ENCODE peak calls at places on chromosome 4, in eight cellular contexts. R is AG20443; H is lower leg skin; U is hepatocyte; D is effector memory CD8-positive, alpha-beta T cell; S is stromal cell of bone marrow; W is HTR-8/SVneo; L is Caki2. B is an unnamed sample.
A peak's percentile ranks its signal among the peaks of the same experiment; 100 is the strongest.

GRCh38 chr4:71456841-71457240 is 118.0 kb downstream of the SLC4A4 start:
- DNase-seq in H (no peak), R (peak; percentile 67), L (peak; percentile 45), D (no peak), U (peak; percentile 51), S (peak; percentile 79), W (no peak), B (peak; percentile 81)

GRCh38 chr4:174427562-174428140 is 94.6 kb downstream of the HPGD start:
- DNase-seq in S (no peak), R (no peak), U (no peak), H (no peak), D (no peak), L (no peak), W (no peak), B (peak; percentile 12)

GRCh38 chr4:183721207-183722081 is 62.4 kb downstream of the TRAPPC11 start:
- DNase-seq in L (peak; percentile 16), H (no peak), R (peak; percentile 93), S (no peak), D (no peak), U (peak; percentile 45), W (no peak), B (no peak)

GRCh38 chr4:15400911-15401671 is 26.7 kb upstream of the C1QTNF7 start:
- DNase-seq in R (peak; percentile 89), S (peak; percentile 47), U (peak; percentile 13), L (no peak), H (peak; percentile 74), D (peak; percentile 7), W (peak; percentile 33), B (peak; percentile 76)

GRCh38 chr4:88737304-88738015 is 39.8 kb upstream of the NAP1L5 start:
- DNase-seq in U (peak; percentile 30), S (no peak), D (no peak), L (peak; percentile 92), H (no peak), R (no peak), W (peak; percentile 3), B (peak; percentile 66)

GRCh38 chr4:52374847-52375246 is 284.3 kb downstream of the USP46 start:
- DNase-seq in W (no peak), H (no peak), U (no peak), S (no peak), L (no peak), R (no peak), D (no peak), B (no peak)

GRCh38 chr4:25953740-25954139 is 39.7 kb downstream of the SMIM20 start:
- DNase-seq in U (no peak), H (peak; percentile 20), S (peak; percentile 45), D (no peak), L (no peak), R (peak; percentile 76), W (peak; percentile 18), B (no peak)

GRCh38 chr4:70365479-70365878 is 4.9 kb downstream of the SMR3A start:
- DNase-seq in R (no peak), U (peak; percentile 6), W (no peak), H (no peak), S (no peak), L (no peak), D (no peak), B (no peak)

GRCh38 chr4:2939383-2940243 is 23.6 kb downstream of the NOP14 start:
- DNase-seq in S (no peak), W (no peak), R (no peak), D (no peak), U (no peak), H (peak; percentile 12), L (no peak), B (no peak)

GRCh38 chr4:53921856-53922255 is 142.5 kb downstream of the CHIC2 start:
- DNase-seq in D (no peak), S (no peak), R (no peak), L (no peak), W (no peak), H (no peak), U (no peak), B (no peak)

GRCh38 chr4:10023050-10023419 is 1.7 kb upstream of the SLC2A9 start:
- DNase-seq in D (no peak), S (no peak), H (no peak), L (no peak), W (no peak), R (no peak), U (no peak), B (no peak)

GRCh38 chr4:78683352-78683751 is 92.8 kb upstream of the BMP2K start:
- DNase-seq in U (no peak), H (no peak), W (no peak), R (no peak), S (no peak), L (no peak), D (no peak), B (no peak)

GRCh38 chr4:142959156-142959555 is 113.1 kb upstream of the INPP4B start:
- DNase-seq in W (no peak), R (no peak), U (no peak), D (no peak), S (no peak), H (no peak), L (no peak), B (peak; percentile 28)

GRCh38 chr4:142095886-142096605 is 459.7 kb downstream of the IL15 start:
- DNase-seq in U (no peak), D (no peak), H (peak; percentile 57), W (peak; percentile 65), S (peak; percentile 93), L (peak; percentile 79), R (peak; percentile 70), B (peak; percentile 94)

GRCh38 chr4:5973486-5974220 is 44.6 kb downstream of the C4orf50 start:
- DNase-seq in H (no peak), W (no peak), S (no peak), U (no peak), D (no peak), L (no peak), R (no peak), B (no peak)

GRCh38 chr4:128606173-128606572 is 203.3 kb upstream of the JADE1 start:
- DNase-seq in U (no peak), S (peak; percentile 44), D (no peak), H (no peak), W (peak; percentile 41), R (peak; percentile 21), L (peak; percentile 46), B (peak; percentile 63)

GRCh38 chr4:152956650-152957436 is 20.7 kb downstream of the FHDC1 start:
- DNase-seq in U (peak; percentile 71), W (no peak), L (peak; percentile 85), S (no peak), D (no peak), H (no peak), R (peak; percentile 57), B (no peak)

GRCh38 chr4:140851032-140851636 is 94.9 kb upstream of the TBC1D9 start:
- DNase-seq in W (peak; percentile 61), U (peak; percentile 80), L (peak; percentile 38), H (peak; percentile 42), S (peak; percentile 42), D (no peak), R (peak; percentile 80), B (no peak)

GRCh38 chr4:187612211-187612780 is 383.3 kb upstream of the ZFP42 start:
- DNase-seq in W (no peak), U (no peak), R (no peak), S (no peak), D (no peak), H (peak; percentile 18), L (peak; percentile 74), B (no peak)

GRCh38 chr4:3572363-3572762 is 40.1 kb upstream of the LRPAP1 start:
- DNase-seq in S (no peak), H (no peak), D (no peak), U (no peak), W (no peak), R (no peak), L (no peak), B (no peak)

GRCh38 chr4:186676531-186677158 is 47.0 kb downstream of the FAT1 start:
- DNase-seq in S (peak; percentile 64), U (peak; percentile 36), H (no peak), L (peak; percentile 85), W (peak; percentile 51), R (peak; percentile 67), D (no peak), B (peak; percentile 76)

GRCh38 chr4:161419822-161420221 is 744.0 kb downstream of the FSTL5 start:
- DNase-seq in D (no peak), R (no peak), L (no peak), W (peak; percentile 6), S (no peak), H (peak; percentile 18), U (peak; percentile 27), B (no peak)

GRCh38 chr4:185004562-185005208 is 13.6 kb upstream of the HELT start:
- DNase-seq in S (no peak), R (no peak), D (no peak), L (no peak), U (no peak), W (no peak), H (no peak), B (no peak)

GRCh38 chr4:138775485-138775884 is 240.1 kb upstream of the NOCT start:
- DNase-seq in H (no peak), D (no peak), L (no peak), S (no peak), U (no peak), W (no peak), R (no peak), B (no peak)

GRCh38 chr4:153022233-153022632 is 86.1 kb downstream of the FHDC1 start:
- DNase-seq in W (no peak), R (no peak), H (no peak), S (no peak), U (no peak), D (no peak), L (no peak), B (no peak)

GRCh38 chr4:4864443-4864939 is 5.0 kb downstream of the MSX1 start:
- DNase-seq in U (no peak), L (no peak), D (no peak), W (no peak), R (no peak), S (no peak), H (no peak), B (no peak)

GRCh38 chr4:163072222-163072621 is 94.5 kb downstream of the NAF1 start:
- DNase-seq in S (no peak), U (no peak), R (no peak), W (no peak), D (no peak), L (no peak), H (no peak), B (no peak)

GRCh38 chr4:81215219-81215892 is at the start of gene PRKG2:
- DNase-seq in U (peak; percentile 74), H (peak; percentile 39), R (peak; percentile 54), W (no peak), S (no peak), D (no peak), L (no peak), B (no peak)

GRCh38 chr4:79259242-79259641 is 66.6 kb downstream of the NAA11 start:
- DNase-seq in U (no peak), H (no peak), W (no peak), S (no peak), D (no peak), R (no peak), L (no peak), B (no peak)

GRCh38 chr4:961651-962230 is 11.6 kb downstream of the DGKQ start:
- DNase-seq in U (no peak), S (no peak), L (no peak), D (no peak), W (no peak), R (no peak), H (no peak), B (no peak)

GRCh38 chr4:55385201-55385649 is 10.5 kb upstream of the TMEM165 start:
- DNase-seq in U (peak; percentile 20), H (no peak), S (no peak), W (no peak), D (no peak), R (no peak), L (no peak), B (no peak)

GRCh38 chr4:36310793-36311192 is 29.4 kb downstream of the DTHD1 start:
- DNase-seq in D (no peak), S (no peak), U (no peak), W (no peak), H (peak; percentile 54), R (no peak), L (no peak), B (no peak)

GRCh38 chr4:92791876-92792490 is 488.2 kb downstream of the GRID2 start:
- DNase-seq in D (no peak), R (no peak), U (no peak), L (peak; percentile 43), W (no peak), S (no peak), H (no peak), B (no peak)

GRCh38 chr4:113445286-113445685 is 316.3 kb downstream of the CAMK2D start:
- DNase-seq in R (peak; percentile 76), U (peak; percentile 32), S (peak; percentile 99), W (no peak), H (peak; percentile 75), D (no peak), L (no peak), B (peak; percentile 98)

B was measured in skeletal muscle cell.